ENCODE peak calls at places on chromosomes 2 and 18, in five cellular contexts. H is DND-41, R is neural progenitor cell, X is substantia nigra, M is lower lobe of right lung. K is an unnamed sample.

GRCh38 chr2:145842002-145842401 is 1322.1 kb upstream of the ZEB2 start:
- DNase-seq in H (no peak), M (no peak), X (no peak), R (no peak), K (no peak)

GRCh38 chr2:63408530-63408929 is 179.7 kb downstream of the WDPCP start:
- DNase-seq in H (no peak), X (no peak), M (no peak), R (no peak), K (no peak)

GRCh38 chr18:2846241-2846637 is 567 bp upstream of the EMILIN2 start:
- DNase-seq in M (peak; percentile 52), R (peak; percentile 53), H (no peak), X (no peak), K (peak; percentile 9)

GRCh38 chr2:159419403-159419802 is 132.9 kb upstream of the WDSUB1 start:
- DNase-seq in M (no peak), X (no peak), R (no peak), H (no peak), K (no peak)

GRCh38 chr18:55301836-55302235 is 286.2 kb downstream of the TCF4 start:
- DNase-seq in X (no peak), M (no peak), H (no peak), R (no peak), K (no peak)

GRCh38 chr2:101768480-101769077 is 71.1 kb downstream of the MAP4K4 start:
- DNase-seq in X (no peak), R (no peak), H (peak; percentile 54), M (no peak), K (peak; percentile 51)

GRCh38 chr2:227804970-227805369 is 8.7 kb upstream of the CCL20 start:
- DNase-seq in M (no peak), X (no peak), R (no peak), H (no peak), K (no peak)

GRCh38 chr2:106119074-106119473 is 75.0 kb downstream of the UXS1 start:
- DNase-seq in X (no peak), R (no peak), H (no peak), M (no peak), K (no peak)

GRCh38 chr18:44969214-44969842 is 288.6 kb downstream of the SETBP1 start:
- DNase-seq in M (no peak), X (no peak), R (no peak), H (no peak), K (no peak)

GRCh38 chr18:48230459-48231113 is 178.6 kb downstream of the ZBTB7C start:
- DNase-seq in M (peak; percentile 79), H (peak; percentile 9), R (peak; percentile 87), X (no peak), K (no peak)

GRCh38 chr2:120313695-120314615 is 32.0 kb upstream of the INHBB start:
- DNase-seq in H (no peak), M (no peak), X (no peak), R (no peak), K (no peak)

GRCh38 chr2:11873766-11874165 is 127.3 kb downstream of the LPIN1 start:
- DNase-seq in R (no peak), X (no peak), H (no peak), M (no peak), K (no peak)

GRCh38 chr2:31234690-31235503 is 945 bp downstream of the EHD3 start:
- DNase-seq in H (no peak), X (no peak), M (no peak), R (no peak), K (no peak)

GRCh38 chr18:41128126-41128525 is 826.9 kb upstream of the PIK3C3 start:
- DNase-seq in R (no peak), M (no peak), X (no peak), H (no peak), K (no peak)

GRCh38 chr2:240810621-240811020 is 9.4 kb downstream of the KIF1A start:
- DNase-seq in R (no peak), X (no peak), M (peak; percentile 24), H (no peak), K (no peak)

GRCh38 chr2:111629983-111630382 is 254.0 kb downstream of the ANAPC1 start:
- DNase-seq in H (no peak), X (no peak), R (no peak), M (no peak), K (no peak)

GRCh38 chr2:161273038-161273760 is 35.0 kb upstream of the PSMD14 start:
- DNase-seq in R (peak; percentile 83), M (no peak), H (no peak), X (no peak), K (peak; percentile 63)

GRCh38 chr2:47205576-47206141 is 50.6 kb upstream of the STPG4 start:
- DNase-seq in M (no peak), X (no peak), R (no peak), H (no peak), K (no peak)

GRCh38 chr2:233756429-233757081 is 3.5 kb upstream of the UGT1A1 start:
- DNase-seq in M (no peak), H (no peak), X (no peak), R (no peak), K (no peak)

GRCh38 chr2:3079959-3080948 is 297.4 kb downstream of the EIPR1 start:
- DNase-seq in X (no peak), M (no peak), H (no peak), R (no peak), K (no peak)

GRCh38 chr2:118670868-118671267 is 176.6 kb downstream of the EN1 start:
- DNase-seq in X (no peak), H (no peak), R (no peak), M (no peak), K (no peak)

GRCh38 chr2:120539937-120540718 is 194.2 kb downstream of the INHBB start:
- DNase-seq in H (no peak), M (peak; percentile 61), R (peak; percentile 23), X (no peak), K (no peak)

GRCh38 chr18:35782926-35783325 is 189.6 kb upstream of the RMP24 start:
- DNase-seq in X (no peak), H (no peak), R (no peak), M (no peak), K (no peak)

GRCh38 chr2:192885569-192886160 is 690.9 kb upstream of the TMEFF2 start:
- DNase-seq in R (no peak), M (no peak), X (no peak), H (no peak), K (no peak)

GRCh38 chr2:204885747-204886146 is 340.5 kb downstream of the PARD3B start:
- DNase-seq in H (no peak), M (no peak), X (no peak), R (peak; percentile 49), K (no peak)

GRCh38 chr2:69253893-69254292 is 133.1 kb downstream of the GFPT1 start:
- DNase-seq in H (no peak), M (no peak), R (no peak), X (peak; percentile 33), K (no peak)

GRCh38 chr2:69255760-69256159 is 131.3 kb downstream of the GFPT1 start:
- DNase-seq in X (no peak), M (no peak), R (no peak), H (no peak), K (no peak)

GRCh38 chr2:69253033-69253535 is 133.9 kb downstream of the GFPT1 start:
- DNase-seq in X (no peak), R (no peak), M (no peak), H (no peak), K (no peak)

GRCh38 chr2:69248232-69248631 is 138.8 kb downstream of the GFPT1 start:
- DNase-seq in X (no peak), H (no peak), M (no peak), R (no peak), K (no peak)

DNA sequence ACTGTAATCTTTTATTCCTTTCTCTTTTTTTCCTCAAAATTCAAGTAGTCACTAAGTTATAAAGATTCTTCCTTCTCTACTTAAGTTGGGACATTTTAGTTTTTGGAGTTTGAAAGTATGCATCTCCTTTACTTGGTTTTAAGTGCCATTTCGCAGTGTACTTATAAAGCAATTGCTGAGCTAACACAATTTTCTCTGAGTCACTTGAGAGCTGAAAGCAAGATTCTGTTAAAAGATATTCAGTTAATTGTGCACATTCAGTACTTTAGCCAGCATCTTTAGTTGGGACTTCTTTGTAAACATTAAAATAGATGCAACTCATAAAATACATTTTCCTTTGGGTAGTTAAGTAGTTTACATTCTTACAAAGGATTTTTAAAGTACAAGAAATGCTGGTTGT is 136.0 kb downstream of the GFPT1 start:
- DNase-seq in R (no peak), X (no peak), H (no peak), M (no peak), K (no peak)
- H3K27ac ChIP-seq in R (no peak overlapping the region), X (no peak overlapping the region), H (no peak overlapping the region), M (no peak overlapping the region), K (no peak overlapping the region)

GRCh38 chr18:4142876-4143275 is 312.2 kb downstream of the DLGAP1 start:
- DNase-seq in H (no peak), M (no peak), R (no peak), X (no peak), K (no peak)

GRCh38 chr18:4144201-4144600 is 310.9 kb downstream of the DLGAP1 start:
- DNase-seq in M (no peak), R (peak; percentile 19), H (no peak), X (no peak), K (no peak)
- H3K27ac ChIP-seq in M (no peak overlapping the region), R (no peak overlapping the region), H (no peak overlapping the region), X (no peak overlapping the region), K (no peak overlapping the region)

DNA sequence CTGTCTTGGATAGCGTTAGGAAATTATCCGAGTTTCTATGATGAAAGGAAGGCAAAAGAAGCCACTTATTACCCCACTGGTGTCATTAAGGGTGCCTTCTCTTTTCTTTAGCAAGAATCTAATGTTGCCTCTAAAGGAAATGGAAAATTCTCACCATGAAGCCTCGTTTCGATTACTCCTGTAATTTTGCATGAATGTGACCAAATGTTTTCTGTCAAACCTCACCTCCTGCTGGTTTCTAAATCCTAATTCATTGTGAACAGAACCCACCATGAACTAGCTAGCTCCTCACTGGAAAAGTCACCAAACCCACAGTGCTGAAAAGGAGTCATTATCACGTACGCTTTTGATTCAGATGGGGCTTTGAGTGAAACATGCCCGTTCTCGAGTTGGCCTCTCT is 119.9 kb downstream of the COPS8 start:
- DNase-seq in R (no peak), M (no peak), H (no peak), X (no peak), K (no peak)
- H3K27ac ChIP-seq in R (no peak overlapping the region), M (peak overlapping the region; percentile 4), H (no peak overlapping the region), X (no peak overlapping the region), K (no peak overlapping the region)

DNA sequence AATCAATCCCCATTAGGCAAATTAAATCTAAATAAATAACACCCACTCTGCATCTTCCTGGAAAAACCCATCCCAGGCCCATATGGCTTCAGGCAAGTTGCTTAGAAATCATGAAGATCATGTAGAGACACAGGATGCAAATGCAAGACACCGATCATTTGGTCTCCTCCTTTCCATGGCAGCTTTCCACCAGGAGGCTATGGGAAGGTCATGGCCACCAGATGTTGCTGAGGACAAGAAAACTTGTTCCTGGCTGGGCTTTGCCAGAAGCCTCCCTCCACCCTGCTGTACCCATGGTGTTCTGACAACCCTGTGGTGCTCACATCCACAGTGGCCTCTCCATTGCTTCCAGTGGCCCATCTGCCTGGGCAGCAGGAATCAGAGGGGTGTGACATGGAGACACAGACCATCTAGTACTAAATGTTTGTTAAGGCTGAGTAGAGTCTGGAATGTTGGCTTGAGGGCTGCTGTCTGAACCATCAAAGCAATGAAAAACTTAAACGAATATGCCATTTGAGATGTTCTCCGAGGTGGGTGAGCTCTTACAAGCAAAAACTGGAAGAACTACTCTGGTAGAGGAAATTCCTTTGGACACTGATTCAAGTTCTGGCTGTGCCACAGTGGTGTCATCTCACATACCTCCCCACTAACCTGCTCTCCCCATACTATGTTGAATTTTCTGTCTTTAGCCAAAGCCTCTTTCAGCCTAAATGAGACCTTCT is 293.1 kb downstream of the TNS1 start:
- DNase-seq in M (no peak), H (no peak), X (no peak), R (no peak), K (no peak)
- H3K27ac ChIP-seq in M (no peak overlapping the region), H (no peak overlapping the region), X (no peak overlapping the region), R (no peak overlapping the region), K (no peak overlapping the region)

GRCh38 chr2:224640694-224641093 is 55.5 kb upstream of the CUL3 start:
- DNase-seq in M (no peak), X (no peak), R (no peak), H (no peak), K (no peak)
- H3K27ac ChIP-seq in M (no peak overlapping the region), X (no peak overlapping the region), R (no peak overlapping the region), H (no peak overlapping the region), K (no peak overlapping the region)

K was measured in naive thymus-derived CD4-positive, alpha-beta T cell.